ENCODE peak calls at places on chromosome 22, in six cellular contexts. X, R, S, L, M and Q are unnamed samples. For H3K4me1, the result is how much of the 10 kb centered on the place peaks cover.

GRCh38 chr22:25176175-25176574 is 23.5 kb upstream of the CRYBB3 start:
- DNase-seq in X (no peak), S (no peak), L (no peak), M (no peak), R (no peak), Q (no peak)

GRCh38 chr22:26172389-26172990 is 3.2 kb downstream of the SEZ6L start:
- DNase-seq in S (peak), R (peak), L (peak), X (no peak), M (peak), Q (no peak)

GRCh38 chr22:20610757-20611156 is 103.3 kb downstream of the MED15 start:
- DNase-seq in M (no peak), L (no peak), R (no peak), S (no peak), X (no peak), Q (no peak)

GRCh38 chr22:21445437-21446127 is 21.6 kb upstream of the TMEM191C start:
- DNase-seq in R (no peak), S (no peak), X (peak), M (peak), L (no peak), Q (no peak)

GRCh38 chr22:49865156-49865555 is 11.5 kb downstream of the ZBED4 start:
- DNase-seq in X (no peak), L (peak), M (no peak), R (no peak), S (no peak), Q (no peak)

GRCh38 chr22:24695958-24696511 is 78.5 kb downstream of the PIWIL3 start:
- DNase-seq in R (no peak), S (peak), X (peak), M (peak), L (no peak), Q (peak)

GRCh38 chr22:44622147-44622427 is 79.9 kb upstream of the PRR5 start:
- DNase-seq in M (peak), R (no peak), S (peak), L (no peak), X (no peak), Q (no peak)

GRCh38 chr22:27576413-27576812 is 225.1 kb downstream of the MN1 start:
- DNase-seq in L (no peak), S (no peak), R (no peak), M (no peak), X (peak), Q (no peak)

GRCh38 chr22:50572965-50573364 is 5.3 kb downstream of the CPT1B start:
- DNase-seq in R (no peak), L (no peak), X (no peak), S (no peak), M (no peak), Q (no peak)

GRCh38 chr22:27490080-27490479 is 311.5 kb downstream of the MN1 start:
- DNase-seq in S (no peak), M (no peak), L (no peak), X (no peak), R (no peak), Q (no peak)

GRCh38 chr22:33000342-33001280 is 57.6 kb downstream of the SYN3 start:
- DNase-seq in R (no peak), S (peak), L (peak), X (peak), M (peak), Q (no peak)

GRCh38 chr22:49955581-49956417 is 4.8 kb upstream of the PIM3 start:
- DNase-seq in L (peak), M (no peak), R (no peak), S (no peak), X (peak), Q (no peak)

GRCh38 chr22:47716890-47717615 is 954.6 kb downstream of the TBC1D22A start:
- DNase-seq in M (no peak), L (no peak), S (no peak), R (no peak), X (no peak), Q (no peak)

GRCh38 chr22:24559471-24559870 is 3.7 kb downstream of the SNRPD3 start:
- DNase-seq in X (no peak), R (no peak), M (no peak), L (no peak), S (no peak), Q (no peak)

GRCh38 chr22:50260801-50261614 is 475 bp downstream of the MAPK12 start:
- DNase-seq in M (no peak), S (peak), L (no peak), R (no peak), X (peak), Q (no peak)

GRCh38 chr22:44136112-44136511 is 44.6 kb upstream of the PARVG start:
- DNase-seq in X (no peak), S (no peak), R (no peak), L (no peak), M (no peak), Q (no peak)

GRCh38 chr22:37635157-37635556 is 4.3 kb upstream of the SH3BP1 start:
- DNase-seq in L (no peak), X (no peak), M (no peak), S (no peak), R (no peak), Q (no peak)

GRCh38 chr22:37636186-37636948 is 3.1 kb upstream of the SH3BP1 start:
- DNase-seq in S (no peak), M (no peak), L (peak), X (no peak), R (no peak), Q (no peak)

GRCh38 chr22:37633693-37634504 is 5.6 kb upstream of the SH3BP1 start:
- DNase-seq in L (peak), R (no peak), X (peak), M (peak), S (peak), Q (peak)

GRCh38 chr22:37633082-37633692 is 6.3 kb upstream of the SH3BP1 start:
- DNase-seq in L (peak), M (no peak), S (no peak), X (no peak), R (no peak), Q (no peak)

DNA sequence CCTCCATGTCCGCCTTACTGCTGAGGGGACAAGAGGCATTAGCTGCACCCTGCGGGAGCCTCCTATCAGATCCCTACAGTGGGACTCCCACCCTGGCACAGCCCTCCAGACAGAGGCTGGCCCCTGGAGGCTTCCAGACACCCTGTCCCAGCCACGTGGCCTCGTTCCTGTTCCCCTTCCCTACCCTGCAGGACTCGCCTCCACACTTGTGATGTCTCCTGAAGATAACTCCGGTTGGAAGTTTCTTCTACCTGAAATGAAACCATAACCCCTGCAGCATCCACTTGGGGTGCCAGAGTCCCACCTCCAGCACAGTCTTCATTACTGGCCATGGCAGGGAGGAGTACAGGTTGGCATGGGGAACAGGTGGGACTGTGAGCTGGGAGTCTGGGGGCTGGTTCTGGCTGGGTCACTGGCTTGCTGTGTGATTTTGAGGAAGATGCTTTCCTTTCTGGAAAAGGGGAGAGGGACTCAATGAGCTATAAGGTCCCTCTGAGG is 4.9 kb upstream of the SH3BP1 start:
- DNase-seq in M (no peak), R (no peak), X (peak), S (no peak), L (no peak), Q (no peak)
- H3K4me1 ChIP-seq in M (under half), R (under half), X (under half), S (under half), L (half or more), Q (under half)

GRCh38 chr22:41952713-41953112 is 763 bp downstream of the SMIM45 start:
- DNase-seq in R (no peak), M (no peak), L (no peak), X (no peak), S (no peak), Q (no peak)

GRCh38 chr22:41963453-41964105 is 5.7 kb upstream of the SEPTIN3 start:
- DNase-seq in R (no peak), M (no peak), X (no peak), S (peak), L (no peak), Q (peak)

DNA sequence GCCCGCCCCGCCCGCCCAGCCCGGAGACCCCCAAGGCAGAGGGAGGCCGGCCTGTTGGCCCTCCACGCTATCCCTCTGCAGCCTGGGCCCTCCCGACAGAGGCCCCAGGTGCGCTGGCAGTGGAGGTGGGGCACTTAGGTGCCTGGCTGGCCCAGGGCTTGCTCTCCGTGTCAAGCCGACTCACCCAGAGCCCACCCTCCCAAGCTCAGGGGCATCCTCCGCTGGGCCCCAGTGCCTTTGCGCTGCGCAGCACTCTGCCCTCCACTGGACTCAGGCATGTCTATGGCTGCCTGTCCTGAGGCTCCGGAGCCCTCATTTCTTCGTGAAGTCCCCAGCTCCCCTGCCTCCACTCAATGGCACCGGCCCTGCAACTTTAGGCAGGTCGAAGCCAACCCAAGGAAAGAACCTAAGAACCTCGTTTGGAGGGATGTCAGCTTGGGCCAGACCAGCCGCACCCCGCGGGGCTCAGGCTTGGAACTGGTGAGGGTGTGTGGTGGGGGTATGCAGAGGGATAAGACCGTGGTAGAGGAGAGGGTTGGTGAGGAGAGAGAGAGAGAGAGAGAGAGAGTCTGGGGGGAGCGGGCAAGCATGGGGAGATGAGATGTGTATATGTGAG is 6.1 kb downstream of the SMIM45 start:
- DNase-seq in S (no peak), R (no peak), M (no peak), L (no peak), X (no peak), Q (no peak)
- H3K4me1 ChIP-seq in S (under half), R (under half), M (under half), L (under half), X (under half), Q (under half)

GRCh38 chr22:45819305-45819704 is 147.7 kb downstream of the ATXN10 start:
- DNase-seq in L (no peak), R (no peak), S (no peak), M (no peak), X (no peak), Q (no peak)
- H3K4me1 ChIP-seq in L (under half), R (under half), S (under half), M (under half), X (under half), Q (under half)

GRCh38 chr22:22773979-22774738 is 113.5 kb upstream of the IGLL5 start:
- DNase-seq in S (no peak), R (no peak), M (no peak), X (no peak), L (no peak), Q (no peak)
- H3K4me1 ChIP-seq in S (under half), R (under half), M (under half), X (under half), L (under half), Q (under half)

DNA sequence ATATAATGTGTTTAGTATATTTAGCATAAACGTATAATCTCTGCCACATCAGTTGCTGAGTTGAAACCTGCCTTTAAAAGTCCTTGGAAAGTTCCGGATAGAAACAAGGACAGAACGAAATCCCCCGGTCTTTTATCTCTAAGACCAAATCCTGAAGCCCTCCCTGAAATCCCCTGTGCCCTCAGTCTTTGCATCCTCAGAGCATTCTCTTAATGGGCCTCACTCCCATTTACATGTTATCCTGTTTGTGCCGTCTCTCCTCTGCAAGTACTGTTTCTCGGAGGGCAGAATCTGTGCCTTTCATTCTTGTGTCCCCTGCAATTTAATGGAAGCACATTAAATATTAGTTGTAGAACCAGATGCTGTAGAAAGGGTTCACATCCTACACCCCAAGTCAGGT is 56.0 kb downstream of the ZNRF3 start:
- DNase-seq in M (no peak), L (no peak), X (no peak), R (no peak), S (peak), Q (no peak)
- H3K4me1 ChIP-seq in M (under half), L (under half), X (under half), R (under half), S (half or more), Q (under half)

GRCh38 chr22:36332623-36333331 is 55.0 kb downstream of the MYH9 start:
- DNase-seq in S (no peak), M (no peak), L (peak), R (no peak), X (no peak), Q (no peak)

GRCh38 chr22:36330127-36330526 is 57.6 kb downstream of the MYH9 start:
- DNase-seq in R (no peak), M (no peak), S (no peak), X (no peak), L (no peak), Q (no peak)

GRCh38 chr22:36331912-36332622 is 55.7 kb downstream of the MYH9 start:
- DNase-seq in L (peak), R (no peak), S (no peak), M (no peak), X (peak), Q (no peak)

GRCh38 chr22:36330655-36331305 is 57.0 kb downstream of the MYH9 start:
- DNase-seq in R (no peak), X (peak), S (no peak), M (no peak), L (no peak), Q (peak)

GRCh38 chr22:36331306-36331911 is 56.4 kb downstream of the MYH9 start:
- DNase-seq in M (peak), R (peak), L (peak), S (no peak), X (peak), Q (peak)
- H3K4me1 ChIP-seq in M (under half), R (half or more), L (half or more), S (half or more), X (half or more), Q (under half)